ENCODE peak calls at places on chromosomes 5 and 9, in six cellular contexts. K is epithelial cell of esophagus, P is type B pancreatic cell, V is IMR-90, W is stomach, L is left ventricle myocardium inferior. J is an unnamed sample.

GRCh38 chr5:67262956-67263355 is 66.4 kb upstream of the CD180 start:
- DNase-seq in L (no peak), P (no peak), V (no peak), K (no peak), W (no peak), J (no peak)

GRCh38 chr5:124154714-124155113 is 591.7 kb downstream of the ZNF608 start:
- DNase-seq in P (no peak), W (no peak), V (no peak), K (no peak), L (no peak), J (peak)

GRCh38 chr5:52799358-52799982 is 11.8 kb downstream of the ITGA1 start:
- DNase-seq in L (peak), P (no peak), K (peak), V (peak), W (peak), J (peak)

GRCh38 chr9:120714846-120715231 is 569 bp upstream of the MEGF9 start:
- DNase-seq in L (no peak), K (peak), W (no peak), V (no peak), P (no peak), J (no peak)

GRCh38 chr5:11166906-11167305 is 405.9 kb upstream of the DAP start:
- DNase-seq in V (no peak), K (peak), L (no peak), P (no peak), W (no peak), J (no peak)

GRCh38 chr5:170312666-170313065 is 15.1 kb upstream of the LCP2 start:
- DNase-seq in P (no peak), V (peak), L (no peak), W (no peak), K (peak), J (peak)

GRCh38 chr5:100643473-100643872 is 108.3 kb downstream of the FAM174A start:
- DNase-seq in L (no peak), P (no peak), V (no peak), W (no peak), K (peak), J (peak)

GRCh38 chr9:72809586-72809985 is 143.3 kb downstream of the ALDH1A1 start:
- DNase-seq in L (no peak), K (no peak), V (no peak), W (no peak), P (no peak), J (no peak)

GRCh38 chr5:151825445-151825844 is 53.7 kb downstream of the G3BP1 start:
- DNase-seq in L (peak), K (peak), W (peak), V (peak), P (peak), J (peak)

GRCh38 chr9:7533376-7534090 is 266.0 kb downstream of the DMAC1 start:
- DNase-seq in W (no peak), K (no peak), L (no peak), P (no peak), V (no peak), J (no peak)

GRCh38 chr5:32312194-32312681 is 501 bp downstream of the MTMR12 start:
- DNase-seq in L (peak), K (peak), V (peak), W (peak), P (peak), J (peak)

DNA sequence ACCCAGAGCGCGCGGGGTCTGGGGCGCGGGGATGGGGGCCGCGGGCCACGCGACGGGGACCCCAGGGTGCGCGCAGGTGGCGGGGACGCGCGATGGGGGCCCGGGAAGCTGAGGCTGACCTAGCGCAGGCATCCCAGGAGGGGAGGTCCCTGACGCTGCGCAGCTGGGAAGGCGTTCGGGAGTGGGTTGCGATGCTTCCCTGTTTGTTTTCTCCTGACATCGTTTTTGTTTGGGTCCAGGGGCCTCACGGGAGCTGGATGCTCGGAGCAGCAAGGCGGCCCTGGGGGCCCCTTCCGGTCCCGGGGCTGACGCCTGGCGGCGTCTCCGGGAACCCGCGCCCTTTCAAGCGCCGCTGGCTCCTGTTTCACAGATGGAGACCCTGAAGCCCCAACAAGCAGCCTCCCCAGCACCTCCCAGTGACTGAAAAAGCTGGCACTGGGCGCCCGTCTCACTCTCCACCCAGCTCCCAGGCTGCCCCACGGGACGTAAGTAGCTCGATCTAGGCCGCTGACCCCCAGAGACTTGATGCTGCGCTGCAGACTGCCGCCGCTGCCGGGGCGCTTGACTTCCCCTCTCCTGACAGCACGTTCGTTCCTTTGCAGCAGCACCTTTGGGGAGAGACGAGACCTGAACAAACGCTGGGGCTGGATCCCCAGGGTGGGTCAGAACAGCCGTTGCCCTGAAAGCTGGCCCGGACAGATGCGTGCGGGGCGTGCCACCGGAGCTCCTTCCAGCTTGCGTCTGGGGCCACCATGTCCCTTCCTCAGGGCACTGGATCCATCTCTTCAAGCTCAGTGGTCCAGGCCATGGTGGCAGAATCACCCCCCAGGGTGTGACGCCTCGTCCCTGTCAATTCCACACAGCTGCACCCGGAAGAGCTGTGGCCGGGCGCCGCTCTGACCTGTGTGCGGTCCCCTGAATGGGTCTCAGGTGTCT is 593 bp downstream of the BRD3OS start:
- DNase-seq in V (peak), W (peak), K (peak), L (peak), P (no peak), J (peak)
- TF ChIP-seq CTCF in V (peak), W (no peak), K (no peak), L (peak), P (peak), J (peak)

GRCh38 chr5:74916831-74917710 is 50.9 kb upstream of the FAM169A start:
- DNase-seq in W (peak), K (peak), V (peak), L (no peak), P (no peak), J (peak)

GRCh38 chr5:74918232-74918669 is 52.1 kb upstream of the FAM169A start:
- DNase-seq in K (no peak), P (no peak), L (no peak), W (no peak), V (no peak), J (no peak)

GRCh38 chr5:74915488-74915887 is 49.3 kb upstream of the FAM169A start:
- DNase-seq in L (no peak), K (no peak), W (no peak), P (no peak), V (no peak), J (no peak)

GRCh38 chr5:74919041-74919440 is 52.9 kb upstream of the FAM169A start:
- DNase-seq in V (no peak), K (no peak), W (no peak), P (no peak), L (no peak), J (no peak)

GRCh38 chr5:74919487-74919886 is 53.3 kb upstream of the FAM169A start:
- DNase-seq in W (no peak), L (no peak), P (no peak), V (peak), K (peak), J (peak)
- TF ChIP-seq CTCF in W (no peak), L (peak), P (peak), V (peak), K (peak), J (peak)

GRCh38 chr5:143957455-143957854 is 145.5 kb downstream of the HMHB1 start:
- DNase-seq in P (no peak), L (no peak), W (no peak), V (no peak), K (no peak), J (no peak)
- TF ChIP-seq CTCF in P (peak), L (peak), W (no peak), V (no peak), K (peak), J (peak)

GRCh38 chr9:136784249-136784996 is 6.7 kb upstream of the TMEM141 start:
- DNase-seq in W (no peak), V (no peak), P (no peak), K (peak), L (no peak), J (no peak)
- TF ChIP-seq CTCF in W (no peak), V (peak), P (peak), K (peak), L (peak), J (peak)

DNA sequence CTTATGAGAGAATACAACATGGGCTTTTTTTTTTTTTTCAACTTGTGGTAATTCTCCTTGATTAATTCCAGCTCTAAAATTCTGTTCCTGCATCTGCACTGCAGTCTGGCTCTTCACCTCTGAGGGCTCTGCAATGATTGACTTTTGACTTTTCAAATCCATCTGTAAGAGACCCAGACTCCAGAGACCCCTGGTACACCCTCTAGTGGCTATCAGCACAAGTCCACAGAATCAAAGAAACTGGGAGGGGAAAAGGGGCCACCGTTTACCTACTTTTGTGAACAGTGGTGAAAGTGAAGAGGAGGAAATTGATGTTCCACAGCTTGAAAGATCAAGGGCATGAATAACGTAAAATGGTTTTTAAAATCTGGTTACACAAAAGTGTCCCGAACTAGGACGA is 151.6 kb downstream of the SLIT3 start:
- DNase-seq in L (no peak), W (no peak), P (no peak), K (no peak), V (no peak), J (no peak)
- TF ChIP-seq CTCF in L (no peak), W (no peak), P (peak), K (no peak), V (no peak), J (peak)

GRCh38 chr9:107489687-107490605 is at the start of gene KLF4:
- DNase-seq in K (peak), P (peak), L (peak), W (peak), V (peak), J (peak)

GRCh38 chr9:107486674-107487520 is 2.7 kb downstream of the KLF4 start:
- DNase-seq in W (peak), K (no peak), P (no peak), L (peak), V (no peak), J (no peak)

GRCh38 chr9:107488400-107489143 is 997 bp downstream of the KLF4 start:
- DNase-seq in W (peak), L (peak), K (peak), P (peak), V (peak), J (peak)

GRCh38 chr9:107489144-107489673 is 360 bp downstream of the KLF4 start:
- DNase-seq in L (no peak), V (no peak), P (no peak), K (no peak), W (no peak), J (no peak)

DNA sequence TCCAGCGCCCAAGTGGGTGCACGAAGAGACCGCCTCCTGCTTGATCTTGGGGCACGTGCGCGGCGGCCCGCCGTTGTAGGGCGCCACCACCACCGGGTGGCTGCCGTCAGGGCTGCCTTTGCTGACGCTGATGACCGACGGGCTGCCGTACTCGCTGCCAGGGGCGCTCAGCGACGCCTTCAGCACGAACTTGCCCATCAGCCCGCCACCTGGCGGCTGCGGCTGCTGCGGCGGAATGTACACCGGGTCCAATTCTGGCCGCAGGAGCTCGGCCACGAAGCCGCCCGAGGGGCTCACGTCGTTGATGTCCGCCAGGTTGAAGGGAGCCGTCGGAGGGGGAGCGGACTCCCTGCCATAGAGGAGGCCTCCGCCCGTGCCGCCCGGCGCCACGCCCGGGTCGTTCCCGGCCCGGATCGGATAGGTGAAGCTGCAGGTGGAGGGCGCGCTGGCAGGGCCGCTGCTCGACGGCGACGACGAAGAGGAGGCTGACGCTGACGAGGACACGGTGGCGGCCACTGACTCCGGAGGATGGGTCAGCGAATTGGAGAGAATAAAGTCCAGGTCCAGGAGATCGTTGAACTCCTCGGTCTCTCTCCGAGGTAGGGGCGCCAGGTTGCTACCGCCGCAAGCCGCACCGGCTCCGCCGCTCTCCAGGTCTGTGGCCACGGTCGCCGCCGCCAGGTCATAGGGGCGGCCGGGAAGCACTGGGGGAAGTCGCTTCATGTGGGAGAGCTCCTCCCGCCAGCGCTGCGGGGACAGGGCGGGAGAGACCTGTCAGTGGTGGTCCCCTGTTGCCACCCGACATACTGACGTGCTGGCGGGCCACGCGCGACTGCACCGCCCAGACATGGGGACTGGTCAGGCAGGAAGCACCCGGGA is 1.8 kb downstream of the KLF4 start:
- DNase-seq in L (peak), W (peak), P (peak), K (peak), V (no peak), J (peak)
- TF ChIP-seq CTCF in L (peak), W (no peak), P (peak), K (peak), V (peak), J (peak)

DNA sequence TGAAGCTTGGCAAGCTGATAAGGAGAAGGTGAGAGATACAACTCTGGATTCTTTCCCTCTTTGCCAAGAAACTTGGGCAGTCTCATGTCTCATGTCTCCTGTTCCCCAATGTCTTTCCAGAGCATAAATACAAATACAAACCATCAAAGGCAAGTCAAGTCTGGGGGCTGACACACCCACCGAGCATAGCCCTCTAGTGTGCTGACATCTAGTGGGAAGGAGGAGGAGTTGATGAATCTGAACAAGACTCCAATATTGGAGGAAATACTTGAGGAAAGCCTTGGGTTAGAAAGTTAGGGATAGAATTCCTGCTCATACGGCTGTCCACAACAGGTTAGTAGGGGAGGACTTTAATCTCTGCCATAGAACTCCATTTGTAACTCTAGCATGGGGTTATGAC is 8.6 kb downstream of the MLANA start:
- DNase-seq in K (no peak), W (no peak), V (no peak), P (no peak), L (no peak), J (peak)
- TF ChIP-seq CTCF in K (peak), W (no peak), V (no peak), P (peak), L (no peak), J (peak)

DNA sequence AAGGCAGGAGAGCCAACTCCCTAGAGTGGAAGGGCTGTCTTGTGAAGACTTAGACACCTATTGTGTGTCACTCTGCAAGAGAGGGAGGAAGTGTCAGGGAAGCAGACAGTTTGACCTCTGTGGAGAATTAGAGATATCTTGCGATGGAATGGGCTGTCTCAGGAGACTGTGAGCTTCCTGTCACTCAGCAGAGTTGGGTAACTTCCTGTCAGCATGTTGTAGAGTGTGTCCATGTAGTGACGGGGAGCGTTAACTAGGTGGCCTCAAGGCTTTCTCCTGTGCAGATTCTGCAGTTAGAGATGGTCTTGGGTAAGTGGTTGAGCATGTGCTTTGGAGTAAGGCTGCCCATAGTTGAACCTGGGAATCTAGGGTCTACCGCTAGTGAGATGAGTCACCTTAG is 136.5 kb downstream of the KIF4B start:
- DNase-seq in W (no peak), V (no peak), K (no peak), L (no peak), P (no peak), J (no peak)
- TF ChIP-seq CTCF in W (no peak), V (no peak), K (no peak), L (no peak), P (no peak), J (no peak)

J was measured in choroid plexus epithelial cell.